ENCODE peak calls at places on chromosomes 4 and X, in ten cellular contexts. R, Z, W, T, B, O, V, U, S and K are unnamed samples.

GRCh38 chr4:150173854-150174398 is 95.7 kb downstream of the DCLK2 start:
- DNase-seq in U (no peak), T (no peak), S (peak; percentile 72), W (peak; percentile 33), B (peak; percentile 65), R (no peak), Z (no peak), O (peak; percentile 64), V (no peak), K (no peak)

GRCh38 chr4:70651864-70652506 is 14.3 kb downstream of the JCHAIN start:
- DNase-seq in V (no peak), O (peak; percentile 60), W (no peak), T (no peak), U (peak; percentile 46), R (peak; percentile 40), Z (peak; percentile 45), S (peak; percentile 6), B (peak; percentile 64), K (no peak)

GRCh38 chr4:144204431-144204830 is 63.9 kb upstream of the GYPA start:
- DNase-seq in Z (no peak), O (no peak), S (no peak), V (no peak), B (no peak), T (no peak), R (no peak), W (no peak), U (no peak), K (no peak)

GRCh38 chr4:26360864-26361263 is 40.0 kb downstream of the RBPJ start:
- DNase-seq in R (peak; percentile 36), S (no peak), T (no peak), O (no peak), B (no peak), Z (no peak), U (no peak), V (no peak), W (no peak), K (no peak)

GRCh38 chr4:54255881-54256280 is 26.8 kb downstream of the PDGFRA start:
- DNase-seq in W (no peak), B (peak; percentile 79), S (peak; percentile 30), R (peak; percentile 48), O (peak; percentile 70), U (no peak), T (no peak), V (no peak), Z (no peak), K (no peak)

GRCh38 chr4:4422856-4423485 is 36.1 kb downstream of the NSG1 start:
- DNase-seq in W (no peak), U (no peak), T (no peak), O (no peak), V (no peak), Z (no peak), S (no peak), R (no peak), B (no peak), K (no peak)

GRCh38 chrX:41233988-41234387 is 100.0 kb upstream of the DDX3X start:
- DNase-seq in T (no peak), O (no peak), V (no peak), Z (no peak), W (no peak), U (no peak), R (no peak), B (no peak), S (no peak), K (no peak)

GRCh38 chr4:83334425-83335241 is at the start of gene HPSE:
- DNase-seq in W (peak; percentile 80), S (peak; percentile 39), O (peak; percentile 91), B (peak; percentile 79), T (peak; percentile 95), Z (peak; percentile 82), V (peak; percentile 9), U (peak; percentile 93), R (peak; percentile 56), K (peak; percentile 96)

GRCh38 chr4:184587746-184588145 is 61.5 kb downstream of the CASP3 start:
- DNase-seq in R (no peak), O (no peak), Z (no peak), U (no peak), S (no peak), B (no peak), T (no peak), V (no peak), W (no peak), K (no peak)

GRCh38 chrX:102715967-102716366 is 3.7 kb downstream of the GPRASP2 start:
- DNase-seq in B (no peak), O (no peak), Z (no peak), V (no peak), T (no peak), U (no peak), W (no peak), R (no peak), S (no peak), K (no peak)

GRCh38 chrX:102714994-102715393 is 2.7 kb downstream of the GPRASP2 start:
- DNase-seq in W (no peak), T (no peak), U (peak; percentile 13), V (no peak), B (no peak), Z (no peak), R (no peak), S (no peak), O (no peak), K (no peak)

GRCh38 chrX:102723456-102723855 is 2.9 kb downstream of the GPRASP3 start:
- DNase-seq in V (no peak), B (no peak), W (no peak), U (no peak), S (no peak), R (no peak), T (no peak), O (no peak), Z (no peak), K (no peak)

DNA sequence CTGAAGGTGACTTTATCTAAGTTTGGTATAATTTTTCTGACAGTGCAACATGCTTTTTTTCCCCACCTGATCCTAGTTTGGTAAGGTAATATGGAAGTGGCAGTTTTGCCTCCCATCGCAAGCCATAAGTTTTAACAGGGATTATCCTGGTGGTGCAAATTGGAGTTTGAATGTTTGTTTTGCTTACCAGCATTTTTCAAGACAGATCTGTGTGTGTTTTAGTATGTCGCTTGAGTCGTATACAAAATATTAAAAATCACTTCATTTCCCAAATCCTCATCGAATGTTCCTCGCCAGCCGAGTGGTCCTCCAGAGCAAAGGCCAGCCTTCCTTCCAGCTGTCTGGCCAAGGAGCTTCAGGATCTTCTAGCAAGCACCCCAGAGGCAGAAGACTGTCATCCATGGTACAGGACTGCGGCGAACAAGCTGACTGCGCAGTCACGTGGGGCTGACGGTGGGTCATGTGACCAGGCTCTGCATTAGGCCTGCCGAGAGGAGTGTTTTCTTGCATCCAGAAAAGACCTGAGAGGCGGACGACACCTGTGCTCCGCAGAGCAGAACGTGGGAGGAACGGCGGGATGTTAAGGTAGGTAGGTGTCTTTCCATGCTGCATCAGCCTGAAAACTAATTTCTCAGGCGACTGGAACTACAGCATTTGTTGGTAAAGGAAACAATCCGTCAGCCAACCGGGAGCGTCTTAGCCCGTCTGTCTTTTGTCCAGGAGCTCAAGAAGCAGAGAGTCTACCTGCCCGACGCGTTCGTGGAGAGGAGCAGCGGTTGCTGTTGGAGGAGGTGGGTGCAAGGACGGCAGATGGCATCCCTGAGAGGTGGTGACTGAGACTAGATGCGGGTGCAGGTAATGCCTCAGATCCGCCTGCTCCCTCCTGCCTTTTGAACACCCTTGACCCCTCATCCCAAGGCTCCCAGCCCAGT is at the start of gene GPRASP3:
- DNase-seq in S (peak; percentile 66), U (peak; percentile 42), O (peak; percentile 65), V (no peak), B (peak; percentile 67), T (peak; percentile 86), Z (peak; percentile 49), R (peak; percentile 74), W (peak; percentile 71), K (peak; percentile 81)
- H3K4me3 ChIP-seq in S (peak within 1 kb of the TSS; percentile 75), U (no peak within 1 kb of the TSS), O (no peak within 1 kb of the TSS), V (peak within 1 kb of the TSS; percentile 61), B (peak within 1 kb of the TSS; percentile 57), T (no peak within 1 kb of the TSS), Z (peak within 1 kb of the TSS; percentile 17), R (peak within 1 kb of the TSS; percentile 71), W (peak within 1 kb of the TSS; percentile 58), K (peak within 1 kb of the TSS; percentile 38)

DNA sequence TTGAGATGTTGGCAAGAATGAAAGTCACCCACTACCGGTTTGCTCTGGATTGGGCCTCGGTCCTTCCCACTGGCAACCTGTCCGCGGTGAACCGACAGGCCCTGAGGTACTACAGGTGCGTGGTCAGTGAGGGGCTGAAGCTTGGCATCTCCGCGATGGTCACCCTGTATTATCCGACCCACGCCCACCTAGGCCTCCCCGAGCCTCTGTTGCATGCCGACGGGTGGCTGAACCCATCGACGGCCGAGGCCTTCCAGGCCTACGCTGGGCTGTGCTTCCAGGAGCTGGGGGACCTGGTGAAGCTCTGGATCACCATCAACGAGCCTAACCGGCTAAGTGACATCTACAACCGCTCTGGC is 12.3 kb downstream of the RPL9 start:
- DNase-seq in U (no peak), R (no peak), B (no peak), W (no peak), Z (no peak), S (no peak), V (no peak), T (no peak), O (no peak), K (no peak)
- H3K4me3 ChIP-seq in U (peak overlapping the region; percentile 50), R (peak overlapping the region; percentile 73), B (peak overlapping the region; percentile 43), W (peak overlapping the region; percentile 50), Z (no peak overlapping the region), S (no peak overlapping the region), V (peak overlapping the region; percentile 32), T (no peak overlapping the region), O (no peak overlapping the region), K (peak overlapping the region; percentile 46)

DNA sequence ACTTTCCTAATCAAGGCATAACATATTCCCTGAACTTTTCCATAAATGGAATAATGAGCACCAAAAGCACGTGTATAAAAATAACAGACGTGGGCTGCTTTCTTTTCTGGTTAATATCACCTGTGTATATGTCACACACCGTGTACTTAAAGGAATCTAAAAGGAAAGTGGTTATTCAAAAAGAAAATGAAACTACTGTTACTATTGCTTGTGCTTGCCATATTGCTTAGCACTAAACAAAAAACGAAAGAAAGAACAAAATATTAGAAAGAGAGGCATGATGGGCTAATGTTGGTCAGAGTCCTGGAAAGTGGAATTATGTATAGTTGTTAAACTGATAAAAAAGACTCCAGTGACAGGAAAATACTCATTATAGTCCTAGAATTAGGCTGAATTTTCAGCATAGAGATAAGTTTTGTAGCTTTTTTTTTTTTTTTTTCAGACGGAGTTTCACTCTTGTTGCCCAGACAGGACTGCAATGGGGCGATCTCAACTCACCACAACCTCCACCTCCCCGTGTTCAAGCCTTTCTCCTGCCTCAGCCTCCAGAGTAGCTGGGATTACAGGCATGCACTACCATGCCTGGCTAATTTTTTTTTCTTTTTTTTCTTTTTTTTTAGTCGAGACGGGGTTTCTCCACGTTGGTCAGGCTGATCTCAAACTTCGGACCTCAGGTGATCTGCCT is 123.2 kb downstream of the PABPC4L start:
- DNase-seq in B (no peak), U (no peak), T (no peak), V (no peak), S (no peak), W (no peak), Z (peak; percentile 82), O (peak; percentile 3), R (no peak), K (no peak)
- H3K4me3 ChIP-seq in B (no peak overlapping the region), U (no peak overlapping the region), T (no peak overlapping the region), V (no peak overlapping the region), S (no peak overlapping the region), W (no peak overlapping the region), Z (peak overlapping the region; percentile 56), O (no peak overlapping the region), R (no peak overlapping the region), K (no peak overlapping the region)

DNA sequence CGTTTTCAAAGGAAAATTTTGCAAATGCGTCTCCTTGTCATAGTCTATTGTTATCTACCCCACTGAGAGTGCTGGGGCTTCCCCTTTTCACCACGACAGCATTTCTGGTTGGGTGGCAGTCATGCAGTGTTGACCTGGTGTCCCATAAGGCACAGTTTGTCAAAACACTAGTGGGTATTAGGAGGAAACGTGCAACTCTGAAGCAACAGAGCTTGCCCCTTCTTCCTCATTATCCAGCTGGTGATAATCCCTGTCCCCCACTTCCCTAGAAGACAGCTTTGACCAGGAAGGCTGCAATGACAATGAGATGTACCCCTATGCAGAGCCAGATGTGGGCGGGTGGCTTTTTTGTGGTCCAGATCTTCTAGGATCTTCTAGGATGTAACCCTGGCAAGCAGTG is 1.8 kb downstream of the TBC1D1 start:
- DNase-seq in R (no peak), Z (peak; percentile 15), O (no peak), T (no peak), U (no peak), W (no peak), V (no peak), B (no peak), S (no peak), K (no peak)
- H3K4me3 ChIP-seq in R (no peak overlapping the region), Z (peak overlapping the region; percentile 65), O (no peak overlapping the region), T (no peak overlapping the region), U (no peak overlapping the region), W (no peak overlapping the region), V (no peak overlapping the region), B (no peak overlapping the region), S (no peak overlapping the region), K (no peak overlapping the region)